ENCODE peak calls at places on chromosome 4, in ten cellular contexts. B is uterus, I is upper lobe of left lung, N is HCT116, V is testis, U is esophagus muscularis mucosa, J is breast epithelium, H is heart left ventricle, E is adrenal gland, D is lower leg skin. Y is an unnamed sample.

GRCh38 chr4:25743971-25744370 is 88.3 kb downstream of the SLC34A2 start:
- DNase-seq in H (no peak), J (no peak), I (no peak), B (no peak), U (no peak), E (no peak), D (no peak), V (no peak), N (no peak), Y (no peak)

GRCh38 chr4:134529629-134530028 is 328.0 kb upstream of the PABPC4L start:
- DNase-seq in J (no peak), H (no peak), U (no peak), I (no peak), D (no peak), N (no peak), E (no peak), V (no peak), B (no peak), Y (no peak)

GRCh38 chr4:12926189-12927066 is 557.7 kb downstream of the RAB28 start:
- DNase-seq in B (no peak), J (no peak), I (no peak), D (no peak), E (no peak), V (no peak), N (no peak), H (no peak), U (no peak), Y (no peak)

GRCh38 chr4:26410385-26411293 is 79.6 kb downstream of the CCKAR start:
- DNase-seq in I (no peak), V (peak; percentile 30), E (peak; percentile 21), H (peak; percentile 30), B (no peak), D (no peak), J (no peak), N (no peak), U (no peak), Y (no peak)

GRCh38 chr4:163495900-163496299 is 1.4 kb downstream of the TMA16 start:
- DNase-seq in D (no peak), H (no peak), I (no peak), N (no peak), E (no peak), J (no peak), B (no peak), U (no peak), V (no peak), Y (no peak)

GRCh38 chr4:78747328-78747946 is 28.7 kb upstream of the BMP2K start:
- DNase-seq in J (no peak), B (no peak), H (no peak), D (no peak), V (no peak), U (no peak), E (no peak), I (no peak), N (no peak), Y (no peak)

GRCh38 chr4:59834943-59835342 is 1365.2 kb upstream of the ADGRL3 start:
- DNase-seq in J (no peak), H (no peak), B (no peak), D (no peak), N (no peak), E (no peak), I (no peak), V (no peak), U (no peak), Y (no peak)

GRCh38 chr4:177005801-177006230 is 213.1 kb upstream of the VEGFC start:
- DNase-seq in D (no peak), H (no peak), N (no peak), E (no peak), J (no peak), B (no peak), I (no peak), U (no peak), V (no peak), Y (no peak)

GRCh38 chr4:188160406-188160805 is 21.2 kb downstream of the TRIML1 start:
- DNase-seq in I (no peak), E (no peak), V (no peak), D (peak; percentile 10), N (no peak), H (no peak), J (no peak), U (no peak), B (no peak), Y (no peak)

GRCh38 chr4:87865960-87866598 is 33.3 kb downstream of the MEPE start:
- DNase-seq in V (no peak), J (no peak), N (no peak), U (no peak), H (no peak), B (no peak), E (no peak), I (no peak), D (no peak), Y (no peak)

GRCh38 chr4:16005671-16006070 is 42.7 kb upstream of the FGFBP2 start:
- DNase-seq in D (no peak), B (no peak), U (no peak), H (no peak), V (no peak), I (no peak), N (no peak), J (no peak), E (no peak), Y (no peak)
- TF ChIP-seq CTCF in D (no peak), B (no peak), U (no peak), H (no peak), V (no peak), I (no peak), N (no peak), J (no peak), E (no peak), Y (no peak)

DNA sequence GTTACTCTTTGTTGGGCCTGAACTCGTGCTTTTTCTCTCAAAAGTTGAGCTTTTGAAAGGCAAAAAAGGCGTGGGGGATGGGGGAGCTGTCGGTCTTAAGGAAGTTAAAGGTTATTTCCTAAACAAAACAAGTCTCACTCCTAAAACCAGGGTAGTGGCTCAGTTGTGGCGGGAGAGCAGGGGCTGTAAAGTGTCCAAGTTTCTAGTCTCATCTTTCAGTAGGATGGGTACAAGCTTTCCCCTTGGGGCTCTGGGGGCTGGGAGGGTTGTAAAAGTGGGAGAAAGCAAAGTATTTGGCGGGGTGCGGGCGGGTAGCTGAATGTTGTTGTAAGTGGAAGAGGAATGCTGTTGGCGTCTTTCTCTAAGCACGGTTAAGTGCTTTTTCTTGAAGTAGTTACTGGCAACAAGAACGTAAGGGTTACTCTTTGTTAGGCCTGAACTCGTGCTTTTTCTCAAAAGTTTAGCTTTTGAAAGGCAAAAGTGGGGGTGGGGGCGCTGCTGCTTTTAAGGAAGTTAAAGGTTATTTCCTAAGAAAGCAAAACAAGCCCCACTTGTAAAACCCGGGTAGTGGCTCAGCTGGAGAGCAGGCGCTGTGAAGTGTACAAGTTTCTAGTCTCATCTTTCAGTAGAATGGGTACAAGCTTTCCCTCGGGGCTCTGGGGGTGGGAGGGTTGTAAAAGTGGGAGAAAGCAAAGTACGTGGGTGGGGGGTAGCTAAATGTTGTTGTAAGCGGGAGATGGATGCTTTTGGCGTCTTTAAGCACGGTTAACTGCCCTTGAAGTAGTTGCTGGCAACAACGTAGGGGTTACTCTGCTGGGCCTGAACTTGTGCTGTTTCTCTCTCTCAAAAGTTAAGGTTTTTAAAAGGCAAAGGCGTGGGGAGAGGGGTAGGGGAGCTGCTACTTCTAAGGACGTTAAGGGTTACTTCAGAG is 1.1 kb upstream of the WDR1 start:
- DNase-seq in J (no peak), D (no peak), E (peak; percentile 48), H (peak; percentile 24), U (no peak), I (no peak), B (peak; percentile 44), V (peak; percentile 36), N (no peak), Y (peak; percentile 51)
- TF ChIP-seq POLR2A in J (no peak), D (no peak), E (no peak), H (no peak), U (no peak), I (no peak), B (no peak), V (no peak), N (no peak), Y (no peak)

DNA sequence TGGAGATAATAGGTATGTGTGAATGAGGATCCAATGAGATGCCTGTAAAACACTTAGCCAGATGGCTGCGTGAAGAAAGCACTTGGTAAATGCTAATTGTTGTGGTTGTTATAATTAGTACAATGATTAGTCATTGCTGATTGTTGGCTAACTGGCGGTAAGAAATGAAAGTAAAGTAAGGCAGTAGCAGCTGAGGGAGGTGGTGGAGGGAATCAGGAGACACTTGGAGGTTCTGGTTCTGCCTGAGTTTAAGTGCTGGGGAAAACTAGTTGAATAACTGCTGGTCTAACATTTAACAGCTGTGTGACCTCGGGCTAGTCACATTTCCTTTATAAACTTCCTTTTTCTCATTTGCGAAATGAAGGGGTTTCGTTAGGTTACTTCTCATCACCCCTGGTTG is 30.9 kb downstream of the CD38 start:
- DNase-seq in D (no peak), E (no peak), J (no peak), I (no peak), V (no peak), B (no peak), N (no peak), U (no peak), H (no peak), Y (no peak)
- H3K4me3 ChIP-seq in D (no peak overlapping the region), E (no peak overlapping the region), J (no peak overlapping the region), I (no peak overlapping the region), V (no peak overlapping the region), B (no peak overlapping the region), N (no peak overlapping the region), U (no peak overlapping the region), H (no peak overlapping the region), Y (no peak overlapping the region)

GRCh38 chr4:86653237-86653865 is 59.2 kb downstream of the PTPN13 start:
- DNase-seq in D (no peak), H (no peak), V (no peak), B (no peak), U (no peak), J (no peak), N (peak; percentile 6), I (no peak), E (no peak), Y (no peak)
- TF ChIP-seq CTCF in D (no peak), H (no peak), V (no peak), B (no peak), U (no peak), J (no peak), N (peak; percentile 63), I (no peak), E (no peak), Y (no peak)

GRCh38 chr4:100519205-100519604 is 1.4 kb upstream of the EMCN start:
- DNase-seq in B (no peak), V (no peak), E (no peak), I (no peak), H (peak; percentile 13), U (no peak), D (no peak), N (no peak), J (no peak), Y (no peak)

GRCh38 chr4:100511906-100512305 is 5.9 kb downstream of the EMCN start:
- DNase-seq in I (no peak), N (no peak), B (no peak), H (no peak), V (no peak), D (no peak), U (no peak), E (no peak), J (no peak), Y (no peak)

GRCh38 chr4:100516225-100516624 is 1.6 kb downstream of the EMCN start:
- DNase-seq in V (no peak), N (no peak), B (no peak), U (no peak), D (no peak), J (no peak), I (no peak), H (no peak), E (no peak), Y (no peak)

GRCh38 chr4:100517864-100518341 is at the start of gene EMCN:
- DNase-seq in H (peak; percentile 52), B (no peak), E (no peak), I (no peak), N (no peak), D (no peak), U (no peak), V (no peak), J (no peak), Y (no peak)
- TF ChIP-seq POLR2A in H (no peak), B (no peak), E (no peak), I (no peak), N (no peak), D (no peak), U (no peak), V (no peak), J (no peak), Y (no peak)